ENCODE peak calls at places on chromosome 13, in nine cellular contexts. One of them, this sample, is unnamed.

GRCh38 chr13:99969934-99970760 is 1.4 kb downstream of the ZIC5 start:
- DNase-seq in activated CD8-positive, alpha-beta memory T cell treated with anti-CD3 and anti-CD28 coated beads, Interleukin-2, amount 50 U/mL, for 48 hours: peak
- DNase-seq in activated gamma-delta T cell treated with Interleukin-2 at 50 U/mL for 16 hours: no peak
- DNase-seq in heart right ventricle: no peak
- DNase-seq in amniotic stem cell: no peak
- DNase-seq in astrocyte of the spinal cord: peak
- DNase-seq in activated CD4-positive, CD25-positive, alpha-beta regulatory T cell: no peak
- DNase-seq in neural progenitor cell: peak
- DNase-seq in activated CD4-positive, alpha-beta T cell treated with anti-CD3 and anti-CD28 coated beads, Interleukin-2, amount 10 ng/mL, durations not matched to agents 7 days and 5 days: peak
- DNase-seq in this sample: no peak

GRCh38 chr13:46181799-46182490 is at the start of gene LCP1:
- DNase-seq in activated CD8-positive, alpha-beta memory T cell treated with anti-CD3 and anti-CD28 coated beads, Interleukin-2, amount 50 U/mL, for 48 hours: peak
- DNase-seq in activated gamma-delta T cell treated with Interleukin-2 at 50 U/mL for 16 hours: peak
- DNase-seq in heart right ventricle: no peak
- DNase-seq in amniotic stem cell: no peak
- DNase-seq in astrocyte of the spinal cord: no peak
- DNase-seq in activated CD4-positive, CD25-positive, alpha-beta regulatory T cell: peak
- DNase-seq in neural progenitor cell: no peak
- DNase-seq in activated CD4-positive, alpha-beta T cell treated with anti-CD3 and anti-CD28 coated beads, Interleukin-2, amount 10 ng/mL, durations not matched to agents 7 days and 5 days: peak
- DNase-seq in this sample: no peak

GRCh38 chr13:75550159-75550567 is 572 bp downstream of the UCHL3 start:
- DNase-seq in activated CD8-positive, alpha-beta memory T cell treated with anti-CD3 and anti-CD28 coated beads, Interleukin-2, amount 50 U/mL, for 48 hours: no peak
- DNase-seq in activated gamma-delta T cell treated with Interleukin-2 at 50 U/mL for 16 hours: no peak
- DNase-seq in heart right ventricle: no peak
- DNase-seq in amniotic stem cell: peak
- DNase-seq in astrocyte of the spinal cord: peak
- DNase-seq in activated CD4-positive, CD25-positive, alpha-beta regulatory T cell: no peak
- DNase-seq in neural progenitor cell: peak
- DNase-seq in activated CD4-positive, alpha-beta T cell treated with anti-CD3 and anti-CD28 coated beads, Interleukin-2, amount 10 ng/mL, durations not matched to agents 7 days and 5 days: no peak
- DNase-seq in this sample: peak

GRCh38 chr13:98475521-98475920 is 101.4 kb downstream of the STK24 start:
- DNase-seq in activated CD8-positive, alpha-beta memory T cell treated with anti-CD3 and anti-CD28 coated beads, Interleukin-2, amount 50 U/mL, for 48 hours: peak
- DNase-seq in activated gamma-delta T cell treated with Interleukin-2 at 50 U/mL for 16 hours: no peak
- DNase-seq in heart right ventricle: no peak
- DNase-seq in amniotic stem cell: no peak
- DNase-seq in astrocyte of the spinal cord: no peak
- DNase-seq in activated CD4-positive, CD25-positive, alpha-beta regulatory T cell: no peak
- DNase-seq in neural progenitor cell: peak
- DNase-seq in activated CD4-positive, alpha-beta T cell treated with anti-CD3 and anti-CD28 coated beads, Interleukin-2, amount 10 ng/mL, durations not matched to agents 7 days and 5 days: no peak
- DNase-seq in this sample: no peak

GRCh38 chr13:109151255-109151654 is 521.8 kb downstream of the MYO16 start:
- DNase-seq in activated CD8-positive, alpha-beta memory T cell treated with anti-CD3 and anti-CD28 coated beads, Interleukin-2, amount 50 U/mL, for 48 hours: no peak
- DNase-seq in activated gamma-delta T cell treated with Interleukin-2 at 50 U/mL for 16 hours: no peak
- DNase-seq in heart right ventricle: no peak
- DNase-seq in amniotic stem cell: no peak
- DNase-seq in astrocyte of the spinal cord: no peak
- DNase-seq in activated CD4-positive, CD25-positive, alpha-beta regulatory T cell: no peak
- DNase-seq in neural progenitor cell: no peak
- DNase-seq in activated CD4-positive, alpha-beta T cell treated with anti-CD3 and anti-CD28 coated beads, Interleukin-2, amount 10 ng/mL, durations not matched to agents 7 days and 5 days: no peak
- DNase-seq in this sample: no peak

GRCh38 chr13:42330991-42331390 is 59.0 kb downstream of the AKAP11 start:
- DNase-seq in activated CD8-positive, alpha-beta memory T cell treated with anti-CD3 and anti-CD28 coated beads, Interleukin-2, amount 50 U/mL, for 48 hours: no peak
- DNase-seq in activated gamma-delta T cell treated with Interleukin-2 at 50 U/mL for 16 hours: no peak
- DNase-seq in heart right ventricle: no peak
- DNase-seq in amniotic stem cell: no peak
- DNase-seq in astrocyte of the spinal cord: no peak
- DNase-seq in activated CD4-positive, CD25-positive, alpha-beta regulatory T cell: no peak
- DNase-seq in neural progenitor cell: no peak
- DNase-seq in activated CD4-positive, alpha-beta T cell treated with anti-CD3 and anti-CD28 coated beads, Interleukin-2, amount 10 ng/mL, durations not matched to agents 7 days and 5 days: no peak
- DNase-seq in this sample: peak

GRCh38 chr13:37429976-37430375 is 168.6 kb downstream of the POSTN start:
- DNase-seq in activated CD8-positive, alpha-beta memory T cell treated with anti-CD3 and anti-CD28 coated beads, Interleukin-2, amount 50 U/mL, for 48 hours: no peak
- DNase-seq in activated gamma-delta T cell treated with Interleukin-2 at 50 U/mL for 16 hours: no peak
- DNase-seq in heart right ventricle: no peak
- DNase-seq in amniotic stem cell: peak
- DNase-seq in astrocyte of the spinal cord: peak
- DNase-seq in activated CD4-positive, CD25-positive, alpha-beta regulatory T cell: no peak
- DNase-seq in neural progenitor cell: no peak
- DNase-seq in activated CD4-positive, alpha-beta T cell treated with anti-CD3 and anti-CD28 coated beads, Interleukin-2, amount 10 ng/mL, durations not matched to agents 7 days and 5 days: no peak
- DNase-seq in this sample: peak

GRCh38 chr13:73412933-73413332 is 354.1 kb downstream of the KLF5 start:
- DNase-seq in activated CD8-positive, alpha-beta memory T cell treated with anti-CD3 and anti-CD28 coated beads, Interleukin-2, amount 50 U/mL, for 48 hours: no peak
- DNase-seq in activated gamma-delta T cell treated with Interleukin-2 at 50 U/mL for 16 hours: no peak
- DNase-seq in heart right ventricle: no peak
- DNase-seq in amniotic stem cell: no peak
- DNase-seq in astrocyte of the spinal cord: no peak
- DNase-seq in activated CD4-positive, CD25-positive, alpha-beta regulatory T cell: no peak
- DNase-seq in neural progenitor cell: no peak
- DNase-seq in activated CD4-positive, alpha-beta T cell treated with anti-CD3 and anti-CD28 coated beads, Interleukin-2, amount 10 ng/mL, durations not matched to agents 7 days and 5 days: no peak
- DNase-seq in this sample: no peak

GRCh38 chr13:99908129-99908805 is 63.3 kb downstream of the ZIC5 start:
- DNase-seq in activated CD8-positive, alpha-beta memory T cell treated with anti-CD3 and anti-CD28 coated beads, Interleukin-2, amount 50 U/mL, for 48 hours: no peak
- DNase-seq in activated gamma-delta T cell treated with Interleukin-2 at 50 U/mL for 16 hours: no peak
- DNase-seq in heart right ventricle: no peak
- DNase-seq in amniotic stem cell: no peak
- DNase-seq in astrocyte of the spinal cord: peak
- DNase-seq in activated CD4-positive, CD25-positive, alpha-beta regulatory T cell: no peak
- DNase-seq in neural progenitor cell: no peak
- DNase-seq in activated CD4-positive, alpha-beta T cell treated with anti-CD3 and anti-CD28 coated beads, Interleukin-2, amount 10 ng/mL, durations not matched to agents 7 days and 5 days: no peak
- DNase-seq in this sample: no peak

GRCh38 chr13:81636120-81636519 is 1295.2 kb upstream of the SPRY2 start:
- DNase-seq in activated CD8-positive, alpha-beta memory T cell treated with anti-CD3 and anti-CD28 coated beads, Interleukin-2, amount 50 U/mL, for 48 hours: no peak
- DNase-seq in activated gamma-delta T cell treated with Interleukin-2 at 50 U/mL for 16 hours: no peak
- DNase-seq in heart right ventricle: no peak
- DNase-seq in amniotic stem cell: no peak
- DNase-seq in astrocyte of the spinal cord: no peak
- DNase-seq in activated CD4-positive, CD25-positive, alpha-beta regulatory T cell: no peak
- DNase-seq in neural progenitor cell: no peak
- DNase-seq in activated CD4-positive, alpha-beta T cell treated with anti-CD3 and anti-CD28 coated beads, Interleukin-2, amount 10 ng/mL, durations not matched to agents 7 days and 5 days: no peak
- DNase-seq in this sample: no peak

GRCh38 chr13:66748712-66749111 is 481.4 kb downstream of the PCDH9 start:
- DNase-seq in activated CD8-positive, alpha-beta memory T cell treated with anti-CD3 and anti-CD28 coated beads, Interleukin-2, amount 50 U/mL, for 48 hours: no peak
- DNase-seq in activated gamma-delta T cell treated with Interleukin-2 at 50 U/mL for 16 hours: no peak
- DNase-seq in heart right ventricle: no peak
- DNase-seq in amniotic stem cell: no peak
- DNase-seq in astrocyte of the spinal cord: no peak
- DNase-seq in activated CD4-positive, CD25-positive, alpha-beta regulatory T cell: no peak
- DNase-seq in neural progenitor cell: no peak
- DNase-seq in activated CD4-positive, alpha-beta T cell treated with anti-CD3 and anti-CD28 coated beads, Interleukin-2, amount 10 ng/mL, durations not matched to agents 7 days and 5 days: no peak
- DNase-seq in this sample: no peak

GRCh38 chr13:55820817-55821216 is 1319.9 kb upstream of the PRR20A start:
- DNase-seq in activated CD8-positive, alpha-beta memory T cell treated with anti-CD3 and anti-CD28 coated beads, Interleukin-2, amount 50 U/mL, for 48 hours: no peak
- DNase-seq in activated gamma-delta T cell treated with Interleukin-2 at 50 U/mL for 16 hours: no peak
- DNase-seq in heart right ventricle: no peak
- DNase-seq in amniotic stem cell: no peak
- DNase-seq in astrocyte of the spinal cord: no peak
- DNase-seq in activated CD4-positive, CD25-positive, alpha-beta regulatory T cell: no peak
- DNase-seq in neural progenitor cell: no peak
- DNase-seq in activated CD4-positive, alpha-beta T cell treated with anti-CD3 and anti-CD28 coated beads, Interleukin-2, amount 10 ng/mL, durations not matched to agents 7 days and 5 days: no peak
- DNase-seq in this sample: no peak

GRCh38 chr13:40149611-40150283 is 494.3 kb downstream of the COG6 start:
- DNase-seq in activated CD8-positive, alpha-beta memory T cell treated with anti-CD3 and anti-CD28 coated beads, Interleukin-2, amount 50 U/mL, for 48 hours: no peak
- DNase-seq in activated gamma-delta T cell treated with Interleukin-2 at 50 U/mL for 16 hours: no peak
- DNase-seq in heart right ventricle: no peak
- DNase-seq in amniotic stem cell: no peak
- DNase-seq in astrocyte of the spinal cord: peak
- DNase-seq in activated CD4-positive, CD25-positive, alpha-beta regulatory T cell: no peak
- DNase-seq in neural progenitor cell: no peak
- DNase-seq in activated CD4-positive, alpha-beta T cell treated with anti-CD3 and anti-CD28 coated beads, Interleukin-2, amount 10 ng/mL, durations not matched to agents 7 days and 5 days: no peak
- DNase-seq in this sample: peak

GRCh38 chr13:70950664-70951063 is 842.4 kb upstream of the KLHL1 start:
- DNase-seq in activated CD8-positive, alpha-beta memory T cell treated with anti-CD3 and anti-CD28 coated beads, Interleukin-2, amount 50 U/mL, for 48 hours: no peak
- DNase-seq in activated gamma-delta T cell treated with Interleukin-2 at 50 U/mL for 16 hours: no peak
- DNase-seq in heart right ventricle: no peak
- DNase-seq in amniotic stem cell: no peak
- DNase-seq in astrocyte of the spinal cord: no peak
- DNase-seq in activated CD4-positive, CD25-positive, alpha-beta regulatory T cell: no peak
- DNase-seq in neural progenitor cell: no peak
- DNase-seq in activated CD4-positive, alpha-beta T cell treated with anti-CD3 and anti-CD28 coated beads, Interleukin-2, amount 10 ng/mL, durations not matched to agents 7 days and 5 days: no peak
- DNase-seq in this sample: no peak

GRCh38 chr13:38167164-38167822 is 182.4 kb upstream of the UFM1 start:
- DNase-seq in activated CD8-positive, alpha-beta memory T cell treated with anti-CD3 and anti-CD28 coated beads, Interleukin-2, amount 50 U/mL, for 48 hours: no peak
- DNase-seq in activated gamma-delta T cell treated with Interleukin-2 at 50 U/mL for 16 hours: no peak
- DNase-seq in heart right ventricle: no peak
- DNase-seq in amniotic stem cell: no peak
- DNase-seq in astrocyte of the spinal cord: no peak
- DNase-seq in activated CD4-positive, CD25-positive, alpha-beta regulatory T cell: no peak
- DNase-seq in neural progenitor cell: no peak
- DNase-seq in activated CD4-positive, alpha-beta T cell treated with anti-CD3 and anti-CD28 coated beads, Interleukin-2, amount 10 ng/mL, durations not matched to agents 7 days and 5 days: no peak
- DNase-seq in this sample: no peak

This sample was measured in fibroblast of pulmonary artery.